ENCODE peak calls at places on chromosomes 6 and 20, in seven cellular contexts. One of them, this sample, is unnamed.

GRCh38 chr6:3212261-3212660 is 15.2 kb downstream of the TUBB2B start:
- DNase-seq in HCT116: no peak
- DNase-seq in endothelial cell of umbilical vein: no peak
- DNase-seq in K562: no peak
- DNase-seq in HepG2: no peak
- DNase-seq in H1: no peak
- DNase-seq in GM12878: no peak
- DNase-seq in this sample: no peak

GRCh38 chr20:32519367-32519730 is 65.8 kb downstream of the NOL4L start:
- DNase-seq in HCT116: no peak
- DNase-seq in endothelial cell of umbilical vein: no peak
- DNase-seq in K562: no peak
- DNase-seq in HepG2: no peak
- DNase-seq in H1: no peak
- DNase-seq in GM12878: no peak
- DNase-seq in this sample: no peak

GRCh38 chr20:18224968-18225568 is 63.3 kb upstream of the ZNF133 start:
- DNase-seq in HCT116: peak; percentile 12
- DNase-seq in endothelial cell of umbilical vein: peak; percentile 83
- DNase-seq in K562: no peak
- DNase-seq in HepG2: peak; percentile 26
- DNase-seq in H1: peak; percentile 55
- DNase-seq in GM12878: no peak
- DNase-seq in this sample: no peak

GRCh38 chr6:2749972-2750600 is 636 bp downstream of the MYLK4 start:
- DNase-seq in HCT116: peak; percentile 43
- DNase-seq in endothelial cell of umbilical vein: peak; percentile 65
- DNase-seq in K562: peak; percentile 73
- DNase-seq in HepG2: peak; percentile 46
- DNase-seq in H1: peak; percentile 81
- DNase-seq in GM12878: no peak
- DNase-seq in this sample: no peak

GRCh38 chr6:109896333-109896732 is 81.8 kb upstream of the GPR6 start:
- DNase-seq in HCT116: no peak
- DNase-seq in endothelial cell of umbilical vein: no peak
- DNase-seq in K562: no peak
- DNase-seq in HepG2: no peak
- DNase-seq in H1: no peak
- DNase-seq in GM12878: no peak
- DNase-seq in this sample: no peak

GRCh38 chr6:107713214-107713962 is 110.7 kb downstream of the SCML4 start:
- DNase-seq in HCT116: no peak
- DNase-seq in endothelial cell of umbilical vein: no peak
- DNase-seq in K562: no peak
- DNase-seq in HepG2: no peak
- DNase-seq in H1: no peak
- DNase-seq in GM12878: no peak
- DNase-seq in this sample: no peak

GRCh38 chr20:16975682-16976081 is 227.5 kb downstream of the OTOR start:
- DNase-seq in HCT116: no peak
- DNase-seq in endothelial cell of umbilical vein: no peak
- DNase-seq in K562: no peak
- DNase-seq in HepG2: no peak
- DNase-seq in H1: no peak
- DNase-seq in GM12878: no peak
- DNase-seq in this sample: no peak

GRCh38 chr6:10397756-10398438 is 17.0 kb downstream of the TFAP2A start:
- DNase-seq in HCT116: no peak
- DNase-seq in endothelial cell of umbilical vein: no peak
- DNase-seq in K562: no peak
- DNase-seq in HepG2: no peak
- DNase-seq in H1: no peak
- DNase-seq in GM12878: no peak
- DNase-seq in this sample: no peak

GRCh38 chr20:57442160-57442887 is 51.1 kb downstream of the RBM38 start:
- DNase-seq in HCT116: no peak
- DNase-seq in endothelial cell of umbilical vein: no peak
- DNase-seq in K562: no peak
- DNase-seq in HepG2: no peak
- DNase-seq in H1: no peak
- DNase-seq in GM12878: no peak
- DNase-seq in this sample: no peak

GRCh38 chr20:62531046-62531838 is 55.4 kb upstream of the GATA5 start:
- DNase-seq in HCT116: no peak
- DNase-seq in endothelial cell of umbilical vein: no peak
- DNase-seq in K562: no peak
- DNase-seq in HepG2: no peak
- DNase-seq in H1: no peak
- DNase-seq in GM12878: no peak
- DNase-seq in this sample: no peak

GRCh38 chr6:54282186-54282585 is 26.1 kb upstream of the TINAG start:
- DNase-seq in HCT116: peak; percentile 19
- DNase-seq in endothelial cell of umbilical vein: peak; percentile 37
- DNase-seq in K562: no peak
- DNase-seq in HepG2: no peak
- DNase-seq in H1: no peak
- DNase-seq in GM12878: no peak
- DNase-seq in this sample: peak; percentile 24

GRCh38 chr6:144036064-144036873 is 28.2 kb upstream of the PLAGL1 start:
- DNase-seq in HCT116: no peak
- DNase-seq in endothelial cell of umbilical vein: peak; percentile 6
- DNase-seq in K562: peak; percentile 30
- DNase-seq in HepG2: peak; percentile 21
- DNase-seq in H1: no peak
- DNase-seq in GM12878: no peak
- DNase-seq in this sample: no peak

GRCh38 chr20:58043866-58044140 is 184.7 kb downstream of the ANKRD60 start:
- DNase-seq in HCT116: no peak
- DNase-seq in endothelial cell of umbilical vein: no peak
- DNase-seq in K562: no peak
- DNase-seq in HepG2: no peak
- DNase-seq in H1: no peak
- DNase-seq in GM12878: no peak
- DNase-seq in this sample: no peak

GRCh38 chr20:11186301-11187008 is 512.7 kb upstream of the JAG1 start:
- DNase-seq in HCT116: no peak
- DNase-seq in endothelial cell of umbilical vein: peak; percentile 75
- DNase-seq in K562: no peak
- DNase-seq in HepG2: no peak
- DNase-seq in H1: no peak
- DNase-seq in GM12878: no peak
- DNase-seq in this sample: no peak
- H3K9ac ChIP-seq in HCT116: no peak overlapping the region
- H3K9ac ChIP-seq in endothelial cell of umbilical vein: no peak overlapping the region
- H3K9ac ChIP-seq in K562: no peak overlapping the region
- H3K9ac ChIP-seq in HepG2: no peak overlapping the region
- H3K9ac ChIP-seq in H1: no peak overlapping the region
- H3K9ac ChIP-seq in GM12878: no peak overlapping the region
- H3K9ac ChIP-seq in this sample: no peak overlapping the region

GRCh38 chr6:31356946-31357466 is at the start of gene HLA-B:
- DNase-seq in HCT116: peak; percentile 47
- DNase-seq in endothelial cell of umbilical vein: peak; percentile 89
- DNase-seq in K562: peak; percentile 31
- DNase-seq in HepG2: peak; percentile 49
- DNase-seq in H1: peak; percentile 53
- DNase-seq in GM12878: peak; percentile 87
- DNase-seq in this sample: peak; percentile 24

GRCh38 chr6:31354788-31355539 is 2.0 kb downstream of the HLA-B start:
- DNase-seq in HCT116: no peak
- DNase-seq in endothelial cell of umbilical vein: no peak
- DNase-seq in K562: no peak
- DNase-seq in HepG2: no peak
- DNase-seq in H1: no peak
- DNase-seq in GM12878: no peak
- DNase-seq in this sample: no peak

GRCh38 chr6:31358302-31358701 is 1.3 kb upstream of the HLA-B start:
- DNase-seq in HCT116: no peak
- DNase-seq in endothelial cell of umbilical vein: no peak
- DNase-seq in K562: no peak
- DNase-seq in HepG2: no peak
- DNase-seq in H1: no peak
- DNase-seq in GM12878: no peak
- DNase-seq in this sample: no peak

GRCh38 chr6:31355540-31355988 is 1.4 kb downstream of the HLA-B start:
- DNase-seq in HCT116: no peak
- DNase-seq in endothelial cell of umbilical vein: no peak
- DNase-seq in K562: no peak
- DNase-seq in HepG2: no peak
- DNase-seq in H1: no peak
- DNase-seq in GM12878: no peak
- DNase-seq in this sample: no peak

DNA sequence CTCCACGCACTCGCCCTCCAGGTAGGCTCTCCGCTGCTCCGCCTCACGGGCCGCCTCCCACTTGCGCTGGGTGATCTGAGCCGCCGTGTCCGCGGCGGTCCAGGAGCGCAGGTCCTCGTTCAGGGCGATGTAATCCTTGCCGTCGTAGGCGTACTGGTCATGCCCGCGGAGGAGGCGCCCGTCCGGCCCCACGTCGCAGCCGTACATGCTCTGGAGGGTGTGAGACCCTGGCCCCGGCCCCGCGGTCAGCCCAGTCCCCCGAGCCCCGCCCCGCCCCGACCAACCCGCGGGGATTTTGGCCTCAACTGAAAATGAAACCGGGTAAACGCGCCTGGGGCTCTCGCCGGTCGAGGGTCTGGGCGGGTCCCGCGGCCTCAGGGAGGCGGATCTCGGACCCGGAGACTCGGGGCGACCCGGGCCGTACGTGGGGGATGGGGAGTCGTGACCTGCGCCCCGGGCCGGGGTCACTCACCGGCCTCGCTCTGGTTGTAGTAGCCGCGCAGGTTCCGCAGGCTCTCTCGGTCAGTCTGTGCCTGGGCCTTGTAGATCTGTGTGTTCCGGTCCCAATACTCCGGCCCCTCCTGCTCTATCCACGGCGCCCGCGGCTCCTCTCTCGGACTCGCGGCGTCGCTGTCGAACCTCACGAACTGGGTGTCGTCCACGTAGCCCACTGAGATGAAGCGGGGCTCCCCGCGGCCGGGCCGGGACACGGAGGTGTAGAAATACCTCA is 598 bp downstream of the HLA-B start:
- DNase-seq in HCT116: no peak
- DNase-seq in endothelial cell of umbilical vein: peak; percentile 21
- DNase-seq in K562: no peak
- DNase-seq in HepG2: no peak
- DNase-seq in H1: peak; percentile 65
- DNase-seq in GM12878: no peak
- DNase-seq in this sample: no peak
- TF ChIP-seq POLR2AphosphoS5 in HCT116: no peak
- TF ChIP-seq POLR2AphosphoS5 in endothelial cell of umbilical vein: no peak
- TF ChIP-seq POLR2AphosphoS5 in K562: no peak
- TF ChIP-seq POLR2AphosphoS5 in HepG2: no peak
- TF ChIP-seq POLR2AphosphoS5 in H1: no peak
- TF ChIP-seq POLR2AphosphoS5 in GM12878: peak; percentile 24
- TF ChIP-seq POLR2AphosphoS5 in this sample: no peak

GRCh38 chr20:44809380-44810060 is 826 bp downstream of the RIMS4 start:
- DNase-seq in HCT116: no peak
- DNase-seq in endothelial cell of umbilical vein: no peak
- DNase-seq in K562: no peak
- DNase-seq in HepG2: no peak
- DNase-seq in H1: peak; percentile 69
- DNase-seq in GM12878: no peak
- DNase-seq in this sample: no peak

GRCh38 chr20:44811150-44811685 is 872 bp upstream of the RIMS4 start:
- DNase-seq in HCT116: no peak
- DNase-seq in endothelial cell of umbilical vein: no peak
- DNase-seq in K562: no peak
- DNase-seq in HepG2: no peak
- DNase-seq in H1: no peak
- DNase-seq in GM12878: no peak
- DNase-seq in this sample: no peak

GRCh38 chr20:44807684-44808056 is 2.7 kb downstream of the RIMS4 start:
- DNase-seq in HCT116: no peak
- DNase-seq in endothelial cell of umbilical vein: no peak
- DNase-seq in K562: no peak
- DNase-seq in HepG2: no peak
- DNase-seq in H1: no peak
- DNase-seq in GM12878: no peak
- DNase-seq in this sample: no peak

GRCh38 chr20:44810061-44810390 is 320 bp downstream of the RIMS4 start:
- DNase-seq in HCT116: no peak
- DNase-seq in endothelial cell of umbilical vein: no peak
- DNase-seq in K562: no peak
- DNase-seq in HepG2: no peak
- DNase-seq in H1: peak; percentile 54
- DNase-seq in GM12878: no peak
- DNase-seq in this sample: no peak

GRCh38 chr20:44810391-44811149 is at the start of gene RIMS4:
- DNase-seq in HCT116: no peak
- DNase-seq in endothelial cell of umbilical vein: no peak
- DNase-seq in K562: no peak
- DNase-seq in HepG2: no peak
- DNase-seq in H1: peak; percentile 66
- DNase-seq in GM12878: no peak
- DNase-seq in this sample: no peak
- TF ChIP-seq EZH2 in HCT116: no peak
- TF ChIP-seq EZH2 in endothelial cell of umbilical vein: no peak
- TF ChIP-seq EZH2 in K562: no peak
- TF ChIP-seq EZH2 in HepG2: no peak
- TF ChIP-seq EZH2 in H1: no peak
- TF ChIP-seq EZH2 in GM12878: no peak
- TF ChIP-seq EZH2 in this sample: no peak

GRCh38 chr6:41877051-41877680 is 18.0 kb downstream of the USP49 start:
- DNase-seq in HCT116: no peak
- DNase-seq in endothelial cell of umbilical vein: no peak
- DNase-seq in K562: no peak
- DNase-seq in HepG2: peak; percentile 68
- DNase-seq in H1: no peak
- DNase-seq in GM12878: no peak
- DNase-seq in this sample: no peak

GRCh38 chr6:41881506-41881905 is 13.7 kb downstream of the USP49 start:
- DNase-seq in HCT116: no peak
- DNase-seq in endothelial cell of umbilical vein: no peak
- DNase-seq in K562: no peak
- DNase-seq in HepG2: no peak
- DNase-seq in H1: no peak
- DNase-seq in GM12878: no peak
- DNase-seq in this sample: no peak

GRCh38 chr6:41878246-41878645 is 16.9 kb downstream of the USP49 start:
- DNase-seq in HCT116: no peak
- DNase-seq in endothelial cell of umbilical vein: no peak
- DNase-seq in K562: no peak
- DNase-seq in HepG2: no peak
- DNase-seq in H1: no peak
- DNase-seq in GM12878: no peak
- DNase-seq in this sample: no peak

GRCh38 chr6:41874741-41875140 is 20.4 kb downstream of the USP49 start:
- DNase-seq in HCT116: no peak
- DNase-seq in endothelial cell of umbilical vein: no peak
- DNase-seq in K562: no peak
- DNase-seq in HepG2: no peak
- DNase-seq in H1: no peak
- DNase-seq in GM12878: no peak
- DNase-seq in this sample: no peak

DNA sequence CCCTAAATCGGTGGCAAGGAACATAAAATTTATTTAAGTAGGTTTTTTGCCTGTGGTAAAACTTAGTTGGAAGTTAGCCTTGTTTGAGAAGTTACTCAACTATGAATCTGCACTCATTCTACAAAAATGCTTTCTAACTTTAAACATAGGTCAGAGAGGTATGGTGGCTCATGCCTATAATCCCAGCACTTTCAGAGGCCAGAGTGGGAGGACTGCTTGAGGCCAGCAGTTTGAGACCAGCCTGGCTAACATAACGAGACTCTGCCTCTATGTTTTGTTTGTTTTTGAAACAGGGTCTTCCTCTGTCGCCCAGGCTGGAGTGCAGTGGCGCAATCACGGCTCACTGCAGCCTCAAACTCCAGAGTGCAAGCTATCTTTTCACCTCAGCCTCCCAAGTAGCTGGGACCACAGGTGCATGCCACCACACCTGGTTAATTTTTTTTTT is 16.2 kb downstream of the USP49 start:
- DNase-seq in HCT116: no peak
- DNase-seq in endothelial cell of umbilical vein: no peak
- DNase-seq in K562: no peak
- DNase-seq in HepG2: peak; percentile 18
- DNase-seq in H1: no peak
- DNase-seq in GM12878: no peak
- DNase-seq in this sample: no peak
- H3K9ac ChIP-seq in HCT116: no peak overlapping the region
- H3K9ac ChIP-seq in endothelial cell of umbilical vein: no peak overlapping the region
- H3K9ac ChIP-seq in K562: no peak overlapping the region
- H3K9ac ChIP-seq in HepG2: no peak overlapping the region
- H3K9ac ChIP-seq in H1: no peak overlapping the region
- H3K9ac ChIP-seq in GM12878: no peak overlapping the region
- H3K9ac ChIP-seq in this sample: no peak overlapping the region